ENCODE peak calls at places on chromosomes 16 and 17, in five cellular contexts. V is K562, I is GM12878, C is H1, O is HepG2. S is an unnamed sample.

GRCh38 chr17:82879241-82879640 is 39.4 kb upstream of the ZNF750 start:
- DNase-seq in V (no peak), I (no peak), C (no peak), O (no peak), S (no peak)

GRCh38 chr17:3609689-3610088 is 478 bp upstream of the TRPV1 start:
- DNase-seq in V (no peak), I (no peak), C (no peak), O (no peak), S (no peak)

GRCh38 chr17:72119963-72120877 is 600 bp upstream of the SOX9 start:
- DNase-seq in V (no peak), I (no peak), C (peak), O (peak), S (peak)

GRCh38 chr17:42266918-42267766 is 9.0 kb downstream of the STAT5B start:
- DNase-seq in V (peak), I (no peak), C (no peak), O (no peak), S (peak)

GRCh38 chr17:77400445-77400870 is 259.7 kb downstream of the SEC14L1 start:
- DNase-seq in V (peak), I (no peak), C (no peak), O (no peak), S (no peak)

GRCh38 chr16:70577256-70577698 is 53.7 kb downstream of the SF3B3 start:
- DNase-seq in V (no peak), I (no peak), C (peak), O (no peak), S (peak)

GRCh38 chr16:50315346-50315997 is 49.1 kb downstream of the ADCY7 start:
- DNase-seq in V (no peak), I (no peak), C (no peak), O (no peak), S (no peak)

GRCh38 chr16:65905326-65905725 is 461.2 kb upstream of the CDH5 start:
- DNase-seq in V (no peak), I (no peak), C (no peak), O (no peak), S (no peak)

GRCh38 chr17:81365148-81365600 is 30.1 kb upstream of the BAHCC1 start:
- DNase-seq in V (peak), I (no peak), C (peak), O (no peak), S (peak)

GRCh38 chr16:5851583-5851982 is 754.0 kb upstream of the EEF2KMT start:
- DNase-seq in V (no peak), I (no peak), C (no peak), O (no peak), S (no peak)

GRCh38 chr16:12462690-12463646 is 340.7 kb downstream of the CPPED1 start:
- DNase-seq in V (no peak), I (no peak), C (no peak), O (no peak), S (no peak)

GRCh38 chr17:80615311-80615710 is 70.7 kb downstream of the RPTOR start:
- DNase-seq in V (no peak), I (no peak), C (no peak), O (no peak), S (no peak)

GRCh38 chr17:30586818-30587595 is 109.8 kb downstream of the GOSR1 start:
- DNase-seq in V (no peak), I (no peak), C (no peak), O (peak), S (no peak)

GRCh38 chr16:12498077-12498476 is 305.6 kb downstream of the CPPED1 start:
- DNase-seq in V (no peak), I (no peak), C (no peak), O (no peak), S (no peak)

GRCh38 chr16:85360323-85361277 is 248.3 kb upstream of the CIBAR2 start:
- DNase-seq in V (no peak), I (no peak), C (no peak), O (no peak), S (no peak)

GRCh38 chr17:16214190-16215001 is 938 bp downstream of the NCOR1 start:
- DNase-seq in V (no peak), I (no peak), C (no peak), O (no peak), S (no peak)

DNA sequence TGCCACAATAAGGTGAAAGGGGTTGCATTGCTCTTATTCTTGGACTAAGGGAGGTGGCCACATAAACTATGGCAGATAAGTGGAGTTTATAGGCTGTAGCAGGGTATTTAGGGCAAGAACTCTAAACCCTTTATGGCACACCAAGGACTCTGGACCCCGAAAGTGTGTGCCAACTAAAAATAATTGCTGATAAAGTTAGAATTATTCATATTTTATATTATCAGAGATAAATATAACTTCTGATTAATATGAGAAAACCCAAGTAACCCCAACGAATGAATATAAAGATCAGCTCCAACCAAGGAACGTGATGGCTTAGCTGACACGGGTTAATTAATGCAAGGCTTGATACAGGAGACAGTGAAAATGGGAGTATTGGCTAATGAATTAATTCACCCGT is 8.8 kb upstream of the SDR42E1 start:
- DNase-seq in V (no peak), I (no peak), C (no peak), O (no peak), S (no peak)
- TF ChIP-seq SRF in V (no peak), I (no peak), C (no peak), O (no peak), S (no peak)

DNA sequence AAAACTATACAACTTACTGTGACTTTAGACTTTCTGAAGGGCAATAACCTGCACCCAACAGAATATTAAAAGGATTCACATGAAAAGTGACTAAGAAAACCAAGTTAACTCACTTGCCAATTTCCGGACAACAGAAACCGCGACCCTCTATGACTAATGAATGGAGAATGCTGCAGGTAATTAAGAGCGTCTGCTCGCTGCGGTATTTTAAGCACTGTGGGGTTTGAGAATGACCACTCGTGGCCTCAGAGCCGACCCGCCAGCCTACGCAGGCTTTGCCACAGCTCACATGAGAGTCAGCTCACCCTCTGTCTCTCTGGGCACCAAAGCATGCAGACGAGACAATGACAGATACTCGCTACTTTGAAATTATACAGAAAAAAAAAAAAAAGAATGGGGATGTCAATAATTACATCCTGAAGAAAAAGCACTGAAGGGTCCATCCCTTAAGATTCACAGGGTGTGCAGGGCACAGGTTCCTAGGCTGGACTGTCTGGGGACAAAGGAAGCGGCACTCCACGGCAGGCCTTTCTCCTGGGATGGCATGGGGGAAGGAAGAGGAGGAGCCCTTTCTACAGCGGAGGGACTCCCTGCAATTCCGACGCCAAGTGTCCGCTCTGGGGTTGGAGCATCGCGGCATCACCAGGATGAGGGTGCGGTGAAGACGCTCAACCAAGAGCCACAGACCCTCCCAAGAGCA is 35.0 kb downstream of the ZCCHC14 start:
- DNase-seq in V (no peak), I (peak), C (no peak), O (no peak), S (peak)
- TF ChIP-seq SRF in V (no peak), I (no peak), C (no peak), O (no peak), S (peak)

GRCh38 chr17:45273551-45273957 is 11.7 kb upstream of the SPATA32 start:
- DNase-seq in V (no peak), I (no peak), C (no peak), O (no peak), S (no peak)

GRCh38 chr17:45271603-45272002 is 9.7 kb upstream of the SPATA32 start:
- DNase-seq in V (no peak), I (no peak), C (no peak), O (no peak), S (no peak)

GRCh38 chr17:45269912-45270311 is 8.0 kb upstream of the SPATA32 start:
- DNase-seq in V (no peak), I (no peak), C (no peak), O (no peak), S (no peak)

GRCh38 chr17:45274033-45274432 is 12.1 kb upstream of the SPATA32 start:
- DNase-seq in V (no peak), I (no peak), C (no peak), O (no peak), S (no peak)

GRCh38 chr17:45270828-45271418 is 9.0 kb upstream of the SPATA32 start:
- DNase-seq in V (peak), I (no peak), C (peak), O (no peak), S (no peak)
- TF ChIP-seq SRF in V (no peak), I (no peak), C (no peak), O (no peak), S (no peak)

DNA sequence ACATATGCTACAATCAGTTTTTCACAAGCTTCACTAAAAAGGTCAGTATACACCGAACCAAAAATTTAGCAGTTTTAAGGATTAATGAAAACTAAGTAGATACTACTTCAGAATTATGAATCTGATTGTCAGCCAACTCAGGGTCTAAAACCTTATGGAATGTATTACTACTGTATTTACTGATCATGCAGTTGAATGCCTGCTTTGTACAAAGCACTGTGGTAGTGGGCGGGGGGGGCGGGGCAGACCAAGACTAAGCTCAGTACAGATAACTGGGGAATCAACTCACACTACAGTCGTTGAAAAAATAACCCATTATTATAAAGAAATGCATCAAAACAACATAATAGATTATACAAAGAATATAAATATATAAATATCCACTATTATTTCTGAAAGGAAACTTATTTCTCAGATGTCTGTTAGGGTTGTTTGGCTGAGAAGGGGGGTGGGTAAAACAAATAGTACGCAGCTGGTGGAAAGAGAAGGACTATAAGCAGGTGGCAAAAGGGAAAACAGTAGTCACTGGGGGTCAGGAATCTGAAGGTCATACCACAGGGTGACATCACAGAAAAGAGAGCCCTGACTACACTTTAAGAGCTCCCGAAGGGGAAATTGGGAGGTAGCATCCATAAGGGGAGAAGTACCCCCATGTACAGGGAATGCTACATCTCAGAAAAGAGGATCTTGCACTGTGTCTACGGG is 109.4 kb upstream of the AXIN2 start:
- DNase-seq in V (no peak), I (no peak), C (no peak), O (peak), S (no peak)
- TF ChIP-seq SRF in V (no peak), I (no peak), C (no peak), O (no peak), S (no peak)

GRCh38 chr17:19003966-19004600 is 481 bp downstream of the FAM83G start:
- DNase-seq in V (peak), I (no peak), C (peak), O (peak), S (no peak)

GRCh38 chr17:19003543-19003965 is 1.0 kb downstream of the FAM83G start:
- DNase-seq in V (no peak), I (no peak), C (no peak), O (no peak), S (no peak)

GRCh38 chr17:19002191-19002590 is 2.4 kb downstream of the FAM83G start:
- DNase-seq in V (no peak), I (no peak), C (no peak), O (no peak), S (no peak)

GRCh38 chr17:19004601-19005441 is at the start of gene FAM83G:
- DNase-seq in V (peak), I (peak), C (peak), O (peak), S (peak)

GRCh38 chr17:19002805-19003542 is 1.6 kb downstream of the FAM83G start:
- DNase-seq in V (no peak), I (no peak), C (no peak), O (no peak), S (no peak)
- TF ChIP-seq SRF in V (no peak), I (no peak), C (no peak), O (no peak), S (no peak)

DNA sequence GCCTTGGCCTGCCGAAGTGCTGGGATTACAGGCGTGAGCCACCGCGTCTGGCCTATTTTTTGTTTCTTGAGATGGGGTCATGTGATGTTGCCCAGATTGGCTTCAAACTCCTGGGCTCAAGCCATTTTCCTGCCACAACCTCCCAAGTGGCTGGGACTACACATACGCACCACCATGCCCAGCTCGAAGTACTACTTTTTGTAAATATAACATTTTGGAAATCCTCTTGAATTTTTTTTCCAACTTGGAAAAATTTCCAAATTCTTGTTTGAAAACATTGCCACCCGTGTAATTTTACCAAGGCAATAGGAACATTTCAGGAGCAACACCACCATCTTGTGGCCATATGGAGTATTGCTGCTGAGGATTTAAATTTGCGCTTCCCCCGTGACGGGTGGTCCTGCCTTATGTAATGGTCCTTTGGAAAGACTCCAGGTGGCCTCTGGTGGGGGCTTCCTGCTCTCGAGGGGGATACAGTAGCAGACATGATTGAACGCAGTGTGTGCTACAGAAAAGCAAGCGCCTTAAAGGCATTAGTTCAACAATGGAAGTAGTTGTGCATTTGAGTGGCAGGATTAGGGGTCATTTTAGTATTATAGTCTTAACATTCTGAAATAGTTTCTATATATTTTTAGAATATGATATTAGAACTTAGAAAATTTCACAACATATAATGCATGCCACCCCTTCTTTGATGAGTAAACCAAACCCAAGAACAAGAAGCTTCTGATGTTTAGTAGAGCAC is 8.0 kb downstream of the FLYWCH1 start:
- DNase-seq in V (peak), I (no peak), C (peak), O (peak), S (peak)
- TF ChIP-seq SRF in V (no peak), I (no peak), C (no peak), O (no peak), S (no peak)

DNA sequence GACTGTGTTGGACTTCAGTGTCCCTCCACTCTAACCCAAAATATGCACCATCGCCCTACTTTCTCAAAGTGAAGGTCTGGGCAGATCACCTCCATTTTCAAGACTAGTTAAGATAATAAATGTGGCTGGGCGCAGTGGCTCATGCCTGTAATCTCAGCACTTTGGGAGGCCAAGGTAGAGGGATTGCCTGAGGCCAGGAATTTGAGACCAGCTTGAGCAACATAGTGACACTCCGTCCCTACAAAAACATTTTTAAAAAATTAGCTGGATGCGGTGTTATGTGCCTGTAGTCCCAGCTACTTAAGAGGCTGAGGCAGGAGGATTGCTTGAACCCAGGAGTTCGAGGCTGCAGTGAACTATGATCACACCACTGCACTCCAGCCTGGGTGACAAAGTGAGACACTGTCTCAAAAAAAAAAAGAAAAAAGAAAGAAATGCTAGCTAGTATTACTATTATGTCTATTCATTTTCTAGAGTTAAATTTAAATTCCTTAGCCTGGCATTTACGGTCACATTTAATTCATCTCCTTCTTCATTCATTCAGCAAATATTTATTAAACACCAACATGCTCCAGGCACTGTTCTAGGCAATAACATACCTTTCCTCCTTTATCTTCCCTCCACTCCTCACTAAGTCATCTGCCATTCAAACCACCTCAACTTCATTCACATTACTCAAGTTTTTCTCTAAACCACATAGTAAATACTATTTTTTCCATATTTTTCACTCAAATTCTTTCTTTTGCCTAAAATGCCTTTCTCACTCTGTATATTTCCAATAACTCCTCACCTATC is 96.1 kb upstream of the XYLT1 start:
- DNase-seq in V (no peak), I (no peak), C (no peak), O (no peak), S (no peak)
- TF ChIP-seq SRF in V (no peak), I (no peak), C (no peak), O (no peak), S (no peak)

DNA sequence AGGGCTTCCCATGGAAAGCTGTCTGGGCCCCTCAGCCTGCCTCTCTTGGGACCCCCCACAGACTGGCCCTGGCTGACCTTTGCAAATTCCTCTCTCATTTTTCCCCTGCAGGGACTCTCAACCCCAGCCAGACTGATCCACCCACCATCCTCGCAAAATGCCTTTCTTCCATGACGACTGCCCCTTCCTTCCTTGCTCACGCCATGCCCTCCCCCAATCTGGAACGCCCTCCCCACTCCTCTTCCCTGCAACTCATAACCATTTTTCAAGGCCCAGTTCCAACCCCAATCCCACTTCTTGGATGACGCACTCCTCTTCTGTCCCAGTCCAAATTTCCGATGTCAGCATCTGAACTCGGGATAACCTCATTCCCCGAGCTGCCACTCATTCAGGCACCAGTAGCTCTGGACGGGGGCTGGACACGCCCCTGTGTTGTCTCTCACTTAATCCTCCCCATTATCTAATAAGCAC is 1.3 kb upstream of the DNAI2 start:
- DNase-seq in V (no peak), I (no peak), C (no peak), O (no peak), S (no peak)
- TF ChIP-seq SRF in V (no peak), I (no peak), C (no peak), O (no peak), S (no peak)

GRCh38 chr16:7150230-7150629 is 182.4 kb upstream of the RBFOX1 start:
- DNase-seq in V (no peak), I (no peak), C (no peak), O (no peak), S (no peak)

GRCh38 chr16:7148606-7149005 is 184.0 kb upstream of the RBFOX1 start:
- DNase-seq in V (no peak), I (no peak), C (no peak), O (no peak), S (no peak)
- TF ChIP-seq SRF in V (no peak), I (no peak), C (no peak), O (no peak), S (no peak)